ENCODE peak calls at places on chromosomes 4 and X, in six cellular contexts. H is aorta, C is breast epithelium, O is GM23338, Y is transverse colon, D is GM12878. L is an unnamed sample.

GRCh38 chr4:16573744-16574143 is 324.7 kb downstream of the LDB2 start:
- DNase-seq in H (no peak), C (no peak), O (no peak), Y (no peak), D (no peak), L (peak; percentile 80)

GRCh38 chr4:4228356-4228668 is 1.6 kb upstream of the OTOP1 start:
- DNase-seq in H (no peak), C (no peak), O (no peak), Y (no peak), D (no peak), L (no peak)

GRCh38 chrX:72005046-72005445 is 94.4 kb downstream of the NHSL2 start:
- DNase-seq in H (no peak), C (no peak), O (no peak), Y (no peak), D (no peak), L (no peak)

GRCh38 chrX:129759576-129760061 is 20.1 kb upstream of the SASH3 start:
- DNase-seq in H (no peak), C (no peak), O (peak; percentile 2), Y (peak; percentile 40), D (no peak), L (no peak)

GRCh38 chr4:101018836-101019235 is 328.5 kb downstream of the PPP3CA start:
- DNase-seq in H (no peak), C (no peak), O (no peak), Y (peak; percentile 30), D (peak; percentile 90), L (no peak)

GRCh38 chrX:19660604-19661003 is 145.3 kb upstream of the MAP3K15 start:
- DNase-seq in H (no peak), C (no peak), O (no peak), Y (no peak), D (no peak), L (no peak)

GRCh38 chr4:80171251-80171650 is 26.1 kb upstream of the PRDM8 start:
- DNase-seq in H (no peak), C (no peak), O (no peak), Y (no peak), D (no peak), L (no peak)

GRCh38 chr4:2802618-2803531 is 10.0 kb downstream of the SH3BP2 start:
- DNase-seq in H (peak; percentile 57), C (no peak), O (no peak), Y (peak; percentile 7), D (no peak), L (no peak)

GRCh38 chr4:178462710-178463109 is 1020.5 kb upstream of the AGA start:
- DNase-seq in H (no peak), C (no peak), O (no peak), Y (no peak), D (no peak), L (no peak)

GRCh38 chrX:12770440-12770839 is 20.8 kb upstream of the PRPS2 start:
- DNase-seq in H (no peak), C (no peak), O (peak; percentile 34), Y (no peak), D (no peak), L (peak; percentile 40)

GRCh38 chr4:107470173-107470572 is 249.9 kb downstream of the PAPSS1 start:
- DNase-seq in H (no peak), C (no peak), O (no peak), Y (no peak), D (no peak), L (no peak)

GRCh38 chr4:108030332-108030731 is 40.6 kb downstream of the HADH start:
- DNase-seq in H (no peak), C (no peak), O (peak; percentile 68), Y (peak; percentile 28), D (no peak), L (peak; percentile 60)

GRCh38 chrX:88558421-88558820 is 188.6 kb upstream of the CPXCR1 start:
- DNase-seq in H (no peak), C (no peak), O (no peak), Y (no peak), D (no peak), L (no peak)

GRCh38 chrX:104318330-104319009 is 63.7 kb upstream of the ESX1 start:
- DNase-seq in H (no peak), C (no peak), O (peak; percentile 3), Y (peak; percentile 64), D (no peak), L (no peak)

GRCh38 chr4:66357316-66357715 is 687.0 kb upstream of the EPHA5 start:
- DNase-seq in H (no peak), C (no peak), O (no peak), Y (no peak), D (no peak), L (no peak)

GRCh38 chr4:86358176-86358701 is 1.6 kb downstream of the MAPK10 start:
- DNase-seq in H (no peak), C (no peak), O (no peak), Y (no peak), D (no peak), L (peak; percentile 10)

GRCh38 chrX:144722307-144722706 is 525.0 kb upstream of the SPANXN1 start:
- DNase-seq in H (no peak), C (no peak), O (peak; percentile 0), Y (no peak), D (no peak), L (no peak)

GRCh38 chr4:140257461-140258305 is 103.7 kb upstream of the MAML3 start:
- DNase-seq in H (no peak), C (no peak), O (no peak), Y (no peak), D (no peak), L (no peak)

GRCh38 chrX:97563531-97564133 is 679.9 kb downstream of the RPA4 start:
- DNase-seq in H (no peak), C (no peak), O (no peak), Y (peak; percentile 41), D (peak; percentile 66), L (peak; percentile 79)

GRCh38 chr4:170008376-170008775 is 17.8 kb downstream of the MFAP3L start:
- DNase-seq in H (no peak), C (no peak), O (no peak), Y (no peak), D (no peak), L (no peak)

GRCh38 chr4:2009651-2010233 is 968 bp upstream of the NELFA start:
- DNase-seq in H (peak; percentile 84), C (no peak), O (peak; percentile 78), Y (peak; percentile 83), D (no peak), L (peak; percentile 77)

GRCh38 chr4:118086334-118086733 is 52.0 kb downstream of the NDST3 start:
- DNase-seq in H (no peak), C (no peak), O (peak; percentile 46), Y (no peak), D (no peak), L (peak; percentile 3)

GRCh38 chr4:171813195-171813955 is at the start of gene GALNTL6:
- DNase-seq in H (peak; percentile 72), C (no peak), O (peak; percentile 48), Y (no peak), D (no peak), L (peak; percentile 4)

GRCh38 chrX:63679432-63679831 is 105.6 kb downstream of the ARHGEF9 start:
- DNase-seq in H (no peak), C (no peak), O (no peak), Y (no peak), D (no peak), L (no peak)

GRCh38 chr4:177242651-177243296 is 66.9 kb upstream of the NEIL3 start:
- DNase-seq in H (no peak), C (no peak), O (no peak), Y (no peak), D (no peak), L (no peak)

GRCh38 chrX:152824841-152825374 is 5.6 kb downstream of the CETN2 start:
- DNase-seq in H (no peak), C (no peak), O (no peak), Y (no peak), D (no peak), L (no peak)

DNA sequence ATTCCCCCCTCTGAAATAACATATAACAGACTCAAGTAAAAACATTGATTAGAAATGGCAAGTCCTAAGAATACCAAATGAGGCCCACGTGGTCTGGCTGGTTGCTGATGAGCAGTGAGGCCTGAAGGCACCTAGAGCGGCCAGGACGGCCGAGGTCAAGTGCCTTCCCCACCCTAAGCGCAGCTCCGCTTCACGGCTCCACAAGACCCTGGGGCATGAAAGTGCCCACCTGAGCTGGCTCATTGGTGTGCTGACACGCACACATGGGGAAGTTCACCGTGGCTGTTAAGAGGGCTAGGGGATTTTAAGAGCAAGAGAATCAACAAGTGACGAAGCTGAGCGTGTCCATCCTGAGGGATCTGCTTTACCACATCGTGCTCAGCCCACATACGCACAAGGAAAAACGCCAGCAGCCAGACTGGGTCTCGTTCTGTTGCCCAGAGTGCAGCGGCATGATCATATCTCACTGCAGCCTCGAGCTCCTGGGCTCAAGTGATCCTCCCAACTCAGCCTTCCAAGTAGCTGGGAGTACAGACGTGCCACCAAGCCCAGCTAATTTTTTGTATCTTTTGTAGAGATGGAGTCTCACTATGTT is 22.4 kb downstream of the DCTD start:
- DNase-seq in H (no peak), C (no peak), O (no peak), Y (no peak), D (no peak), L (no peak)
- H3K4me1 ChIP-seq in H (no peaks in the 10 kb centered on the region), C (no peaks in the 10 kb centered on the region), O (no peaks in the 10 kb centered on the region), Y (no peaks in the 10 kb centered on the region), D (no peaks in the 10 kb centered on the region), L (no peaks in the 10 kb centered on the region)

GRCh38 chr4:128519163-128519810 is 231.7 kb upstream of the PGRMC2 start:
- DNase-seq in H (peak; percentile 76), C (no peak), O (no peak), Y (no peak), D (no peak), L (peak; percentile 34)
- H3K27ac ChIP-seq in H (peak overlapping the region; percentile 87), C (no peak overlapping the region), O (no peak overlapping the region), Y (no peak overlapping the region), D (no peak overlapping the region), L (no peak overlapping the region)

GRCh38 chr4:121693450-121693849 is 3.3 kb downstream of the ANXA5 start:
- DNase-seq in H (no peak), C (no peak), O (no peak), Y (no peak), D (no peak), L (no peak)
- H3K4me1 ChIP-seq in H (peaks cover 6% of the 10 kb centered on the region), C (no peaks in the 10 kb centered on the region), O (peaks cover 39% of the 10 kb centered on the region), Y (peaks cover 8% of the 10 kb centered on the region), D (peaks cover 8% of the 10 kb centered on the region), L (peaks cover 16% of the 10 kb centered on the region)

GRCh38 chr4:8230891-8231290 is 31.8 kb downstream of the SH3TC1 start:
- DNase-seq in H (no peak), C (no peak), O (no peak), Y (no peak), D (no peak), L (no peak)

GRCh38 chr4:8228319-8229250 is 29.5 kb downstream of the SH3TC1 start:
- DNase-seq in H (no peak), C (no peak), O (no peak), Y (peak; percentile 84), D (peak; percentile 76), L (no peak)

GRCh38 chr4:8229341-8229975 is 30.4 kb downstream of the SH3TC1 start:
- DNase-seq in H (no peak), C (no peak), O (no peak), Y (no peak), D (no peak), L (no peak)

GRCh38 chr4:8231551-8232049 is 32.5 kb downstream of the SH3TC1 start:
- DNase-seq in H (no peak), C (no peak), O (no peak), Y (no peak), D (no peak), L (no peak)

DNA sequence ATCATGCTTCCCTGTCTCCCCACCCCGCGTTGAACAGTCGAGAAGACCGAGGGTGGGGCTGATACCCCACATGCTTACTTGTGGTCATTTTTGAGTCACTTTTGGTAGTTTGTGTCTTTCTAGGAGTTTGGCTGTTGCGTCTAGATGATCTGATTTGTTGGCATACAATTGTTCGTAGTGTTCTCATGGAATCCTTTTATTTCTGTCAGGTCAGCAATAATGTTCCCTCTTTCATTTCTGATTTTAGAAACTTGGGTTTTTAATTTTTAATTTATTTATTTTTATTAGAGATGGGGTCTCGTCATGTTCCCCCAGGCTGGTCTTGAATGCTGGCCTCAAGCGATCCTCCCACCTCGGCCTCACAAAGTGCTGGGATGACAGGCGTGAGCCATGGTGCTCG is 30.9 kb downstream of the SH3TC1 start:
- DNase-seq in H (no peak), C (no peak), O (no peak), Y (no peak), D (no peak), L (no peak)
- H3K27ac ChIP-seq in H (no peak overlapping the region), C (no peak overlapping the region), O (no peak overlapping the region), Y (no peak overlapping the region), D (no peak overlapping the region), L (no peak overlapping the region)

L was measured in cardiac muscle cell.